ENCODE peak calls at places on chromosomes 1 and 21, in four cellular contexts. P is HuH-7; C is effector memory CD4-positive, alpha-beta T cell; R is mucosa of descending colon. H is an unnamed sample.

GRCh38 chr1:208510192-208510952 is 266.2 kb upstream of the PLXNA2 start:
- DNase-seq in P (no peak), C (no peak), R (no peak), H (no peak)

GRCh38 chr1:19657511-19657910 is 7.2 kb upstream of the HTR6 start:
- DNase-seq in P (no peak), C (no peak), R (no peak), H (no peak)

GRCh38 chr1:51170342-51170741 is 65.7 kb upstream of the RNF11 start:
- DNase-seq in P (no peak), C (no peak), R (no peak), H (no peak)

GRCh38 chr1:187655163-187655562 is 826.4 kb downstream of the PLA2G4A start:
- DNase-seq in P (no peak), C (no peak), R (no peak), H (no peak)

GRCh38 chr1:68904472-68904871 is 407.6 kb upstream of the DEPDC1 start:
- DNase-seq in P (no peak), C (no peak), R (no peak), H (no peak)

GRCh38 chr1:209747580-209748262 is 8.1 kb upstream of the TRAF3IP3 start:
- DNase-seq in P (peak; percentile 79), C (peak; percentile 82), R (peak; percentile 96), H (peak; percentile 75)

GRCh38 chr21:34996304-34997081 is 52.6 kb downstream of the RUNX1 start:
- DNase-seq in P (no peak), C (no peak), R (no peak), H (no peak)

GRCh38 chr1:71086331-71086730 is 5.5 kb upstream of the ZRANB2 start:
- DNase-seq in P (no peak), C (no peak), R (no peak), H (no peak)

GRCh38 chr1:84540759-84541158 is 33.5 kb downstream of the CTBS start:
- DNase-seq in P (no peak), C (no peak), R (no peak), H (no peak)

GRCh38 chr1:150176593-150176992 is 26.9 kb downstream of the PLEKHO1 start:
- DNase-seq in P (no peak), C (no peak), R (no peak), H (no peak)

H was measured in T-helper 17 cell.